ENCODE peak calls at places on chromosomes 2 and 18, in ten cellular contexts. C is transverse colon, N is stomach, V is spleen, A is suprapubic skin, F is breast epithelium, P is Panc1, M is H1, O is endothelial cell of umbilical vein, R is HepG2. T is an unnamed sample.

GRCh38 chr18:45482286-45482685 is 133.0 kb upstream of the SLC14A2 start:
- DNase-seq in C (no peak), P (no peak), A (no peak), R (no peak), N (no peak), M (no peak), O (no peak), F (no peak), V (no peak), T (no peak)

GRCh38 chr2:170247882-170248393 is 70.0 kb downstream of the MYO3B start:
- DNase-seq in N (no peak), O (peak; percentile 10), F (no peak), V (no peak), P (no peak), C (no peak), A (no peak), M (no peak), R (no peak), T (no peak)

GRCh38 chr2:47675196-47675825 is 107.6 kb upstream of the MSH6 start:
- DNase-seq in O (no peak), R (no peak), F (no peak), A (no peak), M (no peak), C (no peak), N (no peak), V (no peak), P (no peak), T (no peak)

GRCh38 chr2:153715218-153715617 is 156.5 kb upstream of the GALNT13 start:
- DNase-seq in A (no peak), V (no peak), N (no peak), F (no peak), M (no peak), R (no peak), C (no peak), O (no peak), P (no peak), T (no peak)

GRCh38 chr18:23626451-23627279 is 36.0 kb downstream of the ANKRD29 start:
- DNase-seq in A (no peak), O (peak; percentile 75), F (no peak), N (no peak), P (peak; percentile 48), C (no peak), V (no peak), M (no peak), R (no peak), T (no peak)

GRCh38 chr2:159226059-159226461 is 60.4 kb downstream of the WDSUB1 start:
- DNase-seq in N (peak; percentile 31), A (no peak), V (no peak), R (peak; percentile 23), O (peak; percentile 57), C (no peak), F (no peak), P (peak; percentile 33), M (no peak), T (no peak)

GRCh38 chr2:113198790-113199612 is 25.2 kb downstream of the PSD4 start:
- DNase-seq in F (peak; percentile 64), C (peak; percentile 88), M (peak; percentile 54), R (peak; percentile 73), N (peak; percentile 89), O (peak; percentile 62), A (peak; percentile 90), V (peak; percentile 96), P (no peak), T (peak; percentile 80)

GRCh38 chr2:128322651-128323491 is 4.2 kb upstream of the HS6ST1 start:
- DNase-seq in F (peak; percentile 35), M (no peak), N (peak; percentile 24), V (peak; percentile 83), R (no peak), O (no peak), P (no peak), A (peak; percentile 80), C (no peak), T (peak; percentile 75)

GRCh38 chr2:219291394-219291793 is 12.2 kb downstream of the DNAJB2 start:
- DNase-seq in C (no peak), A (peak; percentile 56), N (no peak), P (no peak), F (no peak), R (no peak), V (no peak), M (no peak), O (no peak), T (peak; percentile 44)

GRCh38 chr18:9506046-9506792 is 30.9 kb downstream of the RALBP1 start:
- DNase-seq in P (no peak), V (no peak), A (no peak), F (no peak), M (no peak), R (no peak), N (peak; percentile 56), C (peak; percentile 31), O (no peak), T (no peak)
- H3K9me3 ChIP-seq in P (peaks cover 6% of the 10 kb centered on the region), V (no peaks in the 10 kb centered on the region), A (no peaks in the 10 kb centered on the region), F (peaks cover 6% of the 10 kb centered on the region), M (no peaks in the 10 kb centered on the region), R (peaks cover 12% of the 10 kb centered on the region), N (no peaks in the 10 kb centered on the region), C (peaks cover 8% of the 10 kb centered on the region), O (no peaks in the 10 kb centered on the region), T (no peaks in the 10 kb centered on the region)

GRCh38 chr18:22166070-22166972 is 3.1 kb upstream of the GATA6 start:
- DNase-seq in V (peak; percentile 78), C (peak; percentile 77), O (peak; percentile 20), N (peak; percentile 69), F (no peak), R (no peak), P (no peak), A (no peak), M (no peak), T (no peak)

GRCh38 chr18:22165049-22165602 is 4.3 kb upstream of the GATA6 start:
- DNase-seq in O (no peak), C (no peak), F (no peak), N (no peak), P (no peak), M (no peak), R (no peak), A (no peak), V (no peak), T (no peak)

GRCh38 chr18:22165603-22166069 is 3.8 kb upstream of the GATA6 start:
- DNase-seq in P (no peak), A (no peak), V (no peak), F (no peak), N (no peak), C (no peak), R (no peak), M (no peak), O (no peak), T (no peak)

GRCh38 chr18:22164337-22165048 is 4.9 kb upstream of the GATA6 start:
- DNase-seq in R (no peak), P (no peak), V (no peak), N (peak; percentile 48), O (no peak), M (no peak), C (peak; percentile 26), F (no peak), A (no peak), T (no peak)

DNA sequence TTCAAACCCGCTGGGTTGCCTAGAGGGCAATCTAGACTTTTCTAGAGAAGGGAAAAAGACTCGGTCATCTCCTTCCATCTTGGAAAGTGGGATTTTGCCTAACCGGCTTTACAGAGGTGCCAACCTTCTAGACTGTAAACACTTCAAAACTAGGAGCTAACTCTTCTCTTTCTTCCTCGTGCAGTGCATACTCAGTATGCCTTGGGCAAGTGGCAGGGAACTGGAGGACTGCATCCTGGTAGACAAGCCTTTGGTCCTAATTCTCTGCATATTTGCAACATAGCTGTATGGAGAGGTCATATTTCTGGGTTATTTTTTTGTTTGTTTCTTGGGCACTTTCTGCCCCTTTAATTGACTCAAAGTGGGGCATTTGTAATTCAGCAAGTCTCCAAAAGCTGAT is 6.0 kb upstream of the GATA6 start:
- DNase-seq in O (no peak), N (no peak), F (no peak), R (no peak), C (no peak), A (no peak), M (no peak), V (no peak), P (no peak), T (no peak)
- H3K27me3 ChIP-seq in O (peaks cover 47% of the 10 kb centered on the region), N (peaks cover 46% of the 10 kb centered on the region), F (no peaks in the 10 kb centered on the region), R (peaks cover 51% of the 10 kb centered on the region), C (peaks cover 72% of the 10 kb centered on the region), A (peaks cover 94% of the 10 kb centered on the region), M (peaks cover 56% of the 10 kb centered on the region), V (peaks cover 72% of the 10 kb centered on the region), P (peaks cover 60% of the 10 kb centered on the region), T (peaks cover 48% of the 10 kb centered on the region)

GRCh38 chr2:239814917-239815637 is 210.1 kb downstream of the NDUFA10 start:
- DNase-seq in V (peak; percentile 63), M (no peak), C (peak; percentile 29), R (no peak), A (peak; percentile 78), O (no peak), N (no peak), P (no peak), F (no peak), T (peak; percentile 92)

GRCh38 chr2:239811806-239812560 is 213.2 kb downstream of the NDUFA10 start:
- DNase-seq in A (peak; percentile 53), N (no peak), P (no peak), R (no peak), O (no peak), M (no peak), F (no peak), V (peak; percentile 24), C (no peak), T (peak; percentile 28)

GRCh38 chr2:239814136-239814916 is 210.8 kb downstream of the NDUFA10 start:
- DNase-seq in V (peak; percentile 50), P (no peak), O (no peak), N (no peak), F (no peak), R (no peak), A (peak; percentile 76), C (no peak), M (no peak), T (peak; percentile 80)

GRCh38 chr2:239815638-239816035 is 209.5 kb downstream of the NDUFA10 start:
- DNase-seq in R (no peak), F (no peak), C (no peak), A (peak; percentile 49), M (no peak), V (peak; percentile 21), O (no peak), P (no peak), N (no peak), T (peak; percentile 45)

GRCh38 chr2:239813261-239814135 is 211.6 kb downstream of the NDUFA10 start:
- DNase-seq in N (no peak), F (no peak), O (peak; percentile 14), M (no peak), C (no peak), A (peak; percentile 71), R (no peak), P (no peak), V (peak; percentile 58), T (peak; percentile 77)
- TF ChIP-seq POLR2AphosphoS5 in N (no peak), F (no peak), O (no peak), M (no peak), C (no peak), A (no peak), R (no peak), P (no peak), V (no peak), T (no peak)

DNA sequence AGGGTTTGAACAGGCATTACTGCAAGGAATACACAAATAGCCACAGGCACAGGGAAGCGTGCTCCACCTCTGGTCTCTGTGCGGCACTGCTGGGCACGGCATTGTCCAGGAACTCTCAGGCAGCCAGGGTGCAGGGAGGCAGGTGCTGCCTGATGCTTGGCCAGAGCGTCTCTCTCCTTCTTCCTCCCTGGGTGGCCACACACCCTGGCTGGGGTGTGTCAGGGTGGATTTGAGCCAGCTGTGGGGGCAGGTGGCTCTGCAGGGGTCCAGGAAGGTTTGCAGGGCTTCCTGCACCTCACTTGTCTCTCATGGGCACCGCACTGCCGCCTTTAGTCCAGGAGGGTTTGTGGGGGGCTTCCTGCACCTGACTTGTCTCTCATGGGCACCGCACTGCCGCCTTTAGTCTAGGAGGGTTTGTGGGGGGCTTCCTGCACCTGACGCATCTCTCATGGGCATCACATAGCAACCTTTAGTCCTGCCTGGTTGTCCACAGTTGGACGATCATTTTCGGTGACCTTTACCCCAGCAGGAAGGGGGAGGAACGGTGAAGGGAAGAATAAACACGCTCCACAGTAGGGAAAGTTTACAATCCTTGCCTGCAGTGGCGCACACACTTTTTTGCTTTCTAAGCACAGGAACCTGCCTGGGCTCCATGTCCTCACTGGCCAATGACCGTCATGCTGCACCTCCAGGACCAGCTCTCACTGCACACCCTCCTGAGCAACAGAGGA is 332.9 kb downstream of the EIPR1 start:
- DNase-seq in N (no peak), A (no peak), O (no peak), M (no peak), V (no peak), R (peak; percentile 58), F (no peak), P (no peak), C (peak; percentile 48), T (no peak)
- H3K9me3 ChIP-seq in N (no peaks in the 10 kb centered on the region), A (no peaks in the 10 kb centered on the region), O (peaks cover 3% of the 10 kb centered on the region), M (peaks cover 10% of the 10 kb centered on the region), V (no peaks in the 10 kb centered on the region), R (no peaks in the 10 kb centered on the region), F (no peaks in the 10 kb centered on the region), P (no peaks in the 10 kb centered on the region), C (no peaks in the 10 kb centered on the region), T (no peaks in the 10 kb centered on the region)

T was measured in sigmoid colon.